ENCODE peak calls at places on chromosomes 3 and 15, in four cellular contexts. K, A, X and F are unnamed samples.

GRCh38 chr15:29799859-29800258 is 22.4 kb downstream of the TJP1 start:
- DNase-seq in K (no peak), A (no peak), X (no peak), F (no peak)

GRCh38 chr3:178095522-178095921 is 440.7 kb upstream of the KCNMB2 start:
- DNase-seq in K (no peak), A (no peak), X (no peak), F (no peak)

GRCh38 chr3:150370129-150370602 is 37.9 kb upstream of the TSC22D2 start:
- DNase-seq in K (peak; percentile 44), A (peak; percentile 92), X (no peak), F (peak; percentile 66)

GRCh38 chr15:78007965-78008886 is 69.3 kb downstream of the TBC1D2B start:
- DNase-seq in K (no peak), A (no peak), X (no peak), F (no peak)

GRCh38 chr15:47460775-47461174 is 256.5 kb upstream of the SEMA6D start:
- DNase-seq in K (no peak), A (no peak), X (no peak), F (no peak)

GRCh38 chr3:1103525-1103924 is 10.7 kb downstream of the CNTN6 start:
- DNase-seq in K (no peak), A (no peak), X (no peak), F (no peak)

GRCh38 chr3:12758025-12758830 is 831 bp downstream of the TMEM40 start:
- DNase-seq in K (no peak), A (no peak), X (no peak), F (no peak)

GRCh38 chr3:115986555-115987207 is 363.4 kb downstream of the GAP43 start:
- DNase-seq in K (peak; percentile 58), A (peak; percentile 62), X (no peak), F (no peak)

GRCh38 chr3:177810162-177810623 is 612.9 kb upstream of the TBL1XR1 start:
- DNase-seq in K (no peak), A (no peak), X (no peak), F (no peak)

GRCh38 chr15:45122719-45123118 is 7.0 kb downstream of the DUOXA1 start:
- DNase-seq in K (no peak), A (no peak), X (no peak), F (no peak)

GRCh38 chr3:5019411-5020261 is 40.4 kb downstream of the BHLHE40 start:
- DNase-seq in K (peak; percentile 87), A (no peak), X (no peak), F (no peak)

GRCh38 chr15:79307251-79307650 is 3.7 kb upstream of the TMED3 start:
- DNase-seq in K (no peak), A (no peak), X (no peak), F (no peak)

GRCh38 chr3:59480486-59480995 is 430.7 kb upstream of the CFAP20DC start:
- DNase-seq in K (no peak), A (no peak), X (peak; percentile 49), F (no peak)

GRCh38 chr3:14884665-14885064 is 62.7 kb upstream of the NR2C2 start:
- DNase-seq in K (no peak), A (no peak), X (no peak), F (no peak)

GRCh38 chr15:98706387-98706786 is 58.0 kb downstream of the IGF1R start:
- DNase-seq in K (no peak), A (no peak), X (no peak), F (no peak)

GRCh38 chr15:78105541-78106241 is 13.3 kb downstream of the SH2D7 start:
- DNase-seq in K (no peak), A (no peak), X (no peak), F (no peak)

GRCh38 chr3:194310060-194310481 is 41.1 kb downstream of the CPN2 start:
- DNase-seq in K (no peak), A (no peak), X (no peak), F (no peak)

GRCh38 chr3:134463676-134464611 is 21.8 kb downstream of the ANAPC13 start:
- DNase-seq in K (no peak), A (no peak), X (no peak), F (peak; percentile 79)

GRCh38 chr3:5304789-5305680 is 117.5 kb downstream of the EDEM1 start:
- DNase-seq in K (peak; percentile 56), A (peak; percentile 31), X (no peak), F (peak; percentile 10)

GRCh38 chr15:63668601-63669000 is 71.4 kb downstream of the FBXL22 start:
- DNase-seq in K (no peak), A (no peak), X (no peak), F (no peak)

GRCh38 chr3:132315851-132316250 is 1.4 kb upstream of the ACP3 start:
- DNase-seq in K (no peak), A (no peak), X (no peak), F (no peak)

GRCh38 chr3:141530133-141530768 is 43.4 kb downstream of the RASA2 start:
- DNase-seq in K (no peak), A (no peak), X (no peak), F (no peak)

GRCh38 chr3:192054881-192055280 is 593.9 kb downstream of the PYDC2 start:
- DNase-seq in K (no peak), A (no peak), X (no peak), F (no peak)

GRCh38 chr3:173397161-173398110 is at the start of gene NLGN1:
- DNase-seq in K (no peak), A (no peak), X (no peak), F (peak; percentile 84)

GRCh38 chr15:62449638-62450037 is 284.6 kb upstream of the C2CD4B start:
- DNase-seq in K (no peak), A (no peak), X (no peak), F (no peak)

GRCh38 chr3:77053769-77054168 is 13.9 kb downstream of the ROBO2 start:
- DNase-seq in K (no peak), A (no peak), X (no peak), F (no peak)

GRCh38 chr3:43953814-43954241 is 263.1 kb downstream of the ABHD5 start:
- DNase-seq in K (no peak), A (peak; percentile 16), X (no peak), F (no peak)

GRCh38 chr3:158727499-158728377 is 4.5 kb downstream of the RARRES1 start:
- DNase-seq in K (peak; percentile 76), A (peak; percentile 42), X (peak; percentile 26), F (no peak)

GRCh38 chr15:49036650-49037545 is 9.3 kb downstream of the SECISBP2L start:
- DNase-seq in K (peak; percentile 17), A (no peak), X (no peak), F (no peak)

GRCh38 chr3:126604691-126605090 is 46.0 kb upstream of the C3orf22 start:
- DNase-seq in K (no peak), A (no peak), X (no peak), F (no peak)

GRCh38 chr15:91844928-91845327 is 8.6 kb upstream of the SLCO3A1 start:
- DNase-seq in K (no peak), A (no peak), X (no peak), F (no peak)

GRCh38 chr3:128289534-128289933 is 136.3 kb downstream of the EEFSEC start:
- DNase-seq in K (no peak), A (no peak), X (no peak), F (no peak)

GRCh38 chr15:82129769-82130168 is 84.0 kb upstream of the MEX3B start:
- DNase-seq in K (no peak), A (no peak), X (no peak), F (no peak)

GRCh38 chr3:29488922-29489321 is 208.1 kb downstream of the RBMS3 start:
- DNase-seq in K (no peak), A (no peak), X (no peak), F (no peak)

GRCh38 chr3:29484633-29485032 is 203.8 kb downstream of the RBMS3 start:
- DNase-seq in K (no peak), A (no peak), X (no peak), F (no peak)

GRCh38 chr3:29486917-29487316 is 206.0 kb downstream of the RBMS3 start:
- DNase-seq in K (no peak), A (no peak), X (no peak), F (no peak)

GRCh38 chr3:29481969-29482767 is 201.3 kb downstream of the RBMS3 start:
- DNase-seq in K (no peak), A (no peak), X (no peak), F (no peak)

GRCh38 chr3:29486087-29486486 is 205.2 kb downstream of the RBMS3 start:
- DNase-seq in K (no peak), A (no peak), X (peak; percentile 30), F (no peak)
- TF ChIP-seq EGR1 in K (no peak), A (no peak), X (no peak), F (no peak)

DNA sequence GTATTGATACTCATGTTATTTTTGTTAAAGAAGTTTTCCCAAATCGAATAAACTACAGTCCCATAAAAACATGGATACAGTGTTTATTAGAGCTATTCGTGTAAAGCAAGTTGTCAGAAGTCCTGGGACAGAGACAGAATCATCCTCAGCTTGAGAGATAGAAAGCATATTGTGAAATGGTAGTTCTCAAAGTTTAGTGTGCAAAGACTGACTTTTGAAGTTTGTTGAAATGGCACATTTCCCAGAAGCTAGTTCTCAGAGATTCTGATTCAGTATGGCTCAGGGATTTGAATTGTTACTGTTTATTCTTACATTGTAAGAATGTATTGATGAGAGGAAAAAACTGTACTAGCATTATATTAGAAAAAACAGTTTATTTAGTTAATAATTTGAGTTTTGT is 22.1 kb downstream of the GABRR3 start:
- DNase-seq in K (no peak), A (no peak), X (no peak), F (no peak)
- TF ChIP-seq EGR1 in K (no peak), A (no peak), X (no peak), F (no peak)

GRCh38 chr3:48535578-48535977 is 21.0 kb downstream of the PFKFB4 start:
- DNase-seq in K (no peak), A (no peak), X (no peak), F (no peak)

GRCh38 chr3:48536116-48536515 is 20.5 kb downstream of the PFKFB4 start:
- DNase-seq in K (no peak), A (no peak), X (no peak), F (no peak)

GRCh38 chr3:48538451-48538850 is 18.2 kb downstream of the PFKFB4 start:
- DNase-seq in K (no peak), A (no peak), X (no peak), F (no peak)

GRCh38 chr3:48532974-48533337 is 23.6 kb downstream of the PFKFB4 start:
- DNase-seq in K (no peak), A (no peak), X (no peak), F (no peak)

GRCh38 chr3:48536787-48537186 is 19.8 kb downstream of the PFKFB4 start:
- DNase-seq in K (no peak), A (no peak), X (no peak), F (no peak)
- TF ChIP-seq EGR1 in K (no peak), A (no peak), X (no peak), F (no peak)

GRCh38 chr3:39102504-39103323 is 4.7 kb downstream of the GORASP1 start:
- DNase-seq in K (no peak), A (no peak), X (no peak), F (no peak)
- TF ChIP-seq EGR1 in K (no peak), A (no peak), X (no peak), F (no peak)